ENCODE peak calls at places on chromosomes 12 and 14, in eight cellular contexts. One of them, this sample, is unnamed. For H3K4me1, the result is how much of the 10 kb centered on the place peaks cover.

GRCh38 chr14:43539210-43539609 is 967.9 kb downstream of the FSCB start:
- DNase-seq in right cardiac atrium: no peak
- DNase-seq in IMR-90: peak
- DNase-seq in transverse colon: no peak
- DNase-seq in CD8-positive, alpha-beta memory T cell: no peak
- DNase-seq in thoracic aorta: no peak
- DNase-seq in psoas muscle: no peak
- DNase-seq in pancreas: peak
- DNase-seq in this sample: no peak

GRCh38 chr14:39217214-39217879 is 16.4 kb upstream of the MIA2 start:
- DNase-seq in right cardiac atrium: no peak
- DNase-seq in CD8-positive, alpha-beta memory T cell: no peak
- DNase-seq in psoas muscle: no peak
- DNase-seq in IMR-90: no peak
- DNase-seq in pancreas: no peak
- DNase-seq in thoracic aorta: no peak
- DNase-seq in transverse colon: no peak
- DNase-seq in this sample: no peak

GRCh38 chr12:104182144-104182543 is 33.4 kb upstream of the TXNRD1 start:
- DNase-seq in CD8-positive, alpha-beta memory T cell: no peak
- DNase-seq in pancreas: peak
- DNase-seq in IMR-90: peak
- DNase-seq in thoracic aorta: peak
- DNase-seq in transverse colon: peak
- DNase-seq in right cardiac atrium: peak
- DNase-seq in psoas muscle: peak
- DNase-seq in this sample: peak

GRCh38 chr14:89702151-89702936 is 252.2 kb downstream of the EFCAB11 start:
- DNase-seq in IMR-90: peak
- DNase-seq in pancreas: peak
- DNase-seq in transverse colon: peak
- DNase-seq in CD8-positive, alpha-beta memory T cell: no peak
- DNase-seq in right cardiac atrium: peak
- DNase-seq in psoas muscle: peak
- DNase-seq in thoracic aorta: no peak
- DNase-seq in this sample: peak

GRCh38 chr14:24307575-24308341 is at the start of gene CIDEB:
- DNase-seq in psoas muscle: no peak
- DNase-seq in thoracic aorta: no peak
- DNase-seq in pancreas: peak
- DNase-seq in right cardiac atrium: peak
- DNase-seq in IMR-90: peak
- DNase-seq in CD8-positive, alpha-beta memory T cell: peak
- DNase-seq in transverse colon: peak
- DNase-seq in this sample: peak

GRCh38 chr12:3207174-3207573 is 130.0 kb downstream of the TSPAN9 start:
- DNase-seq in right cardiac atrium: no peak
- DNase-seq in psoas muscle: no peak
- DNase-seq in thoracic aorta: no peak
- DNase-seq in transverse colon: no peak
- DNase-seq in IMR-90: no peak
- DNase-seq in CD8-positive, alpha-beta memory T cell: no peak
- DNase-seq in pancreas: no peak
- DNase-seq in this sample: no peak

GRCh38 chr12:132559652-132560420 is 50.5 kb downstream of the LRCOL1 start:
- DNase-seq in pancreas: peak
- DNase-seq in CD8-positive, alpha-beta memory T cell: no peak
- DNase-seq in right cardiac atrium: peak
- DNase-seq in transverse colon: peak
- DNase-seq in IMR-90: peak
- DNase-seq in thoracic aorta: no peak
- DNase-seq in psoas muscle: peak
- DNase-seq in this sample: peak

GRCh38 chr14:55073856-55074255 is 22.4 kb downstream of the MAPK1IP1L start:
- DNase-seq in CD8-positive, alpha-beta memory T cell: no peak
- DNase-seq in pancreas: no peak
- DNase-seq in IMR-90: peak
- DNase-seq in transverse colon: no peak
- DNase-seq in right cardiac atrium: no peak
- DNase-seq in psoas muscle: no peak
- DNase-seq in thoracic aorta: no peak
- DNase-seq in this sample: no peak

GRCh38 chr12:10196210-10196609 is 16.5 kb upstream of the GABARAPL1 start:
- DNase-seq in transverse colon: no peak
- DNase-seq in right cardiac atrium: no peak
- DNase-seq in IMR-90: no peak
- DNase-seq in psoas muscle: no peak
- DNase-seq in pancreas: no peak
- DNase-seq in thoracic aorta: no peak
- DNase-seq in CD8-positive, alpha-beta memory T cell: peak
- DNase-seq in this sample: no peak

GRCh38 chr14:65072937-65073336 is 29.4 kb downstream of the MAX start:
- DNase-seq in thoracic aorta: no peak
- DNase-seq in psoas muscle: no peak
- DNase-seq in IMR-90: no peak
- DNase-seq in CD8-positive, alpha-beta memory T cell: no peak
- DNase-seq in right cardiac atrium: no peak
- DNase-seq in transverse colon: peak
- DNase-seq in pancreas: no peak
- DNase-seq in this sample: no peak

GRCh38 chr12:132766380-132767085 is 4.9 kb upstream of the ANKLE2 start:
- DNase-seq in IMR-90: peak
- DNase-seq in thoracic aorta: no peak
- DNase-seq in transverse colon: peak
- DNase-seq in CD8-positive, alpha-beta memory T cell: no peak
- DNase-seq in psoas muscle: peak
- DNase-seq in right cardiac atrium: peak
- DNase-seq in pancreas: no peak
- DNase-seq in this sample: peak

GRCh38 chr14:91140672-91141071 is 26.8 kb downstream of the DGLUCY start:
- DNase-seq in IMR-90: no peak
- DNase-seq in CD8-positive, alpha-beta memory T cell: no peak
- DNase-seq in pancreas: no peak
- DNase-seq in transverse colon: peak
- DNase-seq in right cardiac atrium: no peak
- DNase-seq in psoas muscle: no peak
- DNase-seq in thoracic aorta: no peak
- DNase-seq in this sample: no peak

GRCh38 chr12:96274331-96274730 is 80.2 kb downstream of the ELK3 start:
- DNase-seq in transverse colon: no peak
- DNase-seq in thoracic aorta: no peak
- DNase-seq in right cardiac atrium: no peak
- DNase-seq in CD8-positive, alpha-beta memory T cell: no peak
- DNase-seq in IMR-90: peak
- DNase-seq in psoas muscle: no peak
- DNase-seq in pancreas: no peak
- DNase-seq in this sample: no peak

GRCh38 chr14:90555126-90556049 is 158.6 kb downstream of the CALM1 start:
- DNase-seq in psoas muscle: peak
- DNase-seq in IMR-90: no peak
- DNase-seq in transverse colon: no peak
- DNase-seq in thoracic aorta: no peak
- DNase-seq in pancreas: no peak
- DNase-seq in CD8-positive, alpha-beta memory T cell: no peak
- DNase-seq in right cardiac atrium: peak
- DNase-seq in this sample: no peak

GRCh38 chr14:60188115-60188514 is 22.9 kb upstream of the DHRS7 start:
- DNase-seq in CD8-positive, alpha-beta memory T cell: no peak
- DNase-seq in pancreas: no peak
- DNase-seq in psoas muscle: no peak
- DNase-seq in right cardiac atrium: no peak
- DNase-seq in transverse colon: no peak
- DNase-seq in thoracic aorta: no peak
- DNase-seq in IMR-90: no peak
- DNase-seq in this sample: no peak

GRCh38 chr14:99391671-99392070 is 89.0 kb downstream of the SETD3 start:
- DNase-seq in psoas muscle: no peak
- DNase-seq in CD8-positive, alpha-beta memory T cell: no peak
- DNase-seq in IMR-90: peak
- DNase-seq in transverse colon: no peak
- DNase-seq in pancreas: no peak
- DNase-seq in right cardiac atrium: no peak
- DNase-seq in thoracic aorta: no peak
- DNase-seq in this sample: no peak

GRCh38 chr12:60394680-60395079 is 798.9 kb downstream of the SLC16A7 start:
- DNase-seq in CD8-positive, alpha-beta memory T cell: no peak
- DNase-seq in IMR-90: peak
- DNase-seq in pancreas: no peak
- DNase-seq in right cardiac atrium: no peak
- DNase-seq in psoas muscle: no peak
- DNase-seq in thoracic aorta: no peak
- DNase-seq in transverse colon: no peak
- DNase-seq in this sample: no peak

GRCh38 chr12:46450279-46450748 is 77.7 kb upstream of the SLC38A2 start:
- DNase-seq in IMR-90: no peak
- DNase-seq in thoracic aorta: peak
- DNase-seq in transverse colon: peak
- DNase-seq in CD8-positive, alpha-beta memory T cell: no peak
- DNase-seq in psoas muscle: peak
- DNase-seq in pancreas: peak
- DNase-seq in right cardiac atrium: peak
- DNase-seq in this sample: peak

GRCh38 chr14:28652782-28653181 is 113.8 kb upstream of the FOXG1 start:
- DNase-seq in pancreas: no peak
- DNase-seq in psoas muscle: no peak
- DNase-seq in IMR-90: peak
- DNase-seq in transverse colon: no peak
- DNase-seq in CD8-positive, alpha-beta memory T cell: no peak
- DNase-seq in right cardiac atrium: no peak
- DNase-seq in thoracic aorta: no peak
- DNase-seq in this sample: no peak

GRCh38 chr14:59333668-59334067 is 131.5 kb downstream of the GPR135 start:
- DNase-seq in IMR-90: peak
- DNase-seq in CD8-positive, alpha-beta memory T cell: no peak
- DNase-seq in thoracic aorta: no peak
- DNase-seq in psoas muscle: no peak
- DNase-seq in right cardiac atrium: no peak
- DNase-seq in transverse colon: no peak
- DNase-seq in pancreas: no peak
- DNase-seq in this sample: no peak

GRCh38 chr14:89614009-89614691 is 197.1 kb upstream of the FOXN3 start:
- DNase-seq in thoracic aorta: no peak
- DNase-seq in transverse colon: no peak
- DNase-seq in CD8-positive, alpha-beta memory T cell: no peak
- DNase-seq in right cardiac atrium: no peak
- DNase-seq in IMR-90: no peak
- DNase-seq in pancreas: no peak
- DNase-seq in psoas muscle: no peak
- DNase-seq in this sample: no peak

GRCh38 chr14:38951451-38951850 is 151.6 kb downstream of the SEC23A start:
- DNase-seq in right cardiac atrium: no peak
- DNase-seq in CD8-positive, alpha-beta memory T cell: no peak
- DNase-seq in psoas muscle: no peak
- DNase-seq in IMR-90: peak
- DNase-seq in transverse colon: no peak
- DNase-seq in pancreas: no peak
- DNase-seq in thoracic aorta: no peak
- DNase-seq in this sample: no peak

GRCh38 chr12:124869011-124869665 is 5.5 kb upstream of the SCARB1 start:
- DNase-seq in right cardiac atrium: peak
- DNase-seq in IMR-90: no peak
- DNase-seq in psoas muscle: no peak
- DNase-seq in thoracic aorta: no peak
- DNase-seq in transverse colon: no peak
- DNase-seq in pancreas: no peak
- DNase-seq in CD8-positive, alpha-beta memory T cell: no peak
- DNase-seq in this sample: peak
- H3K4me1 ChIP-seq in right cardiac atrium: under half
- H3K4me1 ChIP-seq in IMR-90: under half
- H3K4me1 ChIP-seq in psoas muscle: under half
- H3K4me1 ChIP-seq in thoracic aorta: under half
- H3K4me1 ChIP-seq in transverse colon: under half
- H3K4me1 ChIP-seq in pancreas: under half
- H3K4me1 ChIP-seq in CD8-positive, alpha-beta memory T cell: under half
- H3K4me1 ChIP-seq in this sample: under half

DNA sequence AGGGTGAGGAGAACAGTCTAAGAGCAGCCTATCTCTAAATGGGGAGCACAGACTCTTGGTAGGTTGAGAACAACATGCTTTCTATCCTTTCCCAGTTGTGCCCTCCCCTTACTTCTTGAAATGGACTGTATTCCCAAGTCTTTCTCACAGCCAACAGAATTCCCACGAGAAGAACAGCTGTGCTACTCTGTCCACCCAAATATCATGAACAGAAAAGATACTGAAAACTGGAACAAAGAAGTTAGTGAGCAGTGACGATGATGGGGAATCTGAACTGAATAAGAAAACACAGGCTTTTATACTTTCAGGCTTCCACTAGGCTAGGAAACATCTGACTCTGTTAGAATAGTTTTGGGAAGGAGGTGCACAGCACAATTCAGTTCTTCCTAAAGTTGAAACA is 3.4 kb downstream of the NACA start:
- DNase-seq in right cardiac atrium: no peak
- DNase-seq in psoas muscle: no peak
- DNase-seq in CD8-positive, alpha-beta memory T cell: no peak
- DNase-seq in pancreas: no peak
- DNase-seq in IMR-90: no peak
- DNase-seq in thoracic aorta: no peak
- DNase-seq in transverse colon: no peak
- DNase-seq in this sample: no peak
- H3K4me3 ChIP-seq in right cardiac atrium: peak
- H3K4me3 ChIP-seq in psoas muscle: peak
- H3K4me3 ChIP-seq in CD8-positive, alpha-beta memory T cell: peak
- H3K4me3 ChIP-seq in pancreas: no peak
- H3K4me3 ChIP-seq in IMR-90: no peak
- H3K4me3 ChIP-seq in thoracic aorta: peak
- H3K4me3 ChIP-seq in transverse colon: no peak
- H3K4me3 ChIP-seq in this sample: peak

GRCh38 chr12:68622250-68622649 is 11.6 kb downstream of the RAP1B start:
- DNase-seq in transverse colon: no peak
- DNase-seq in psoas muscle: no peak
- DNase-seq in pancreas: no peak
- DNase-seq in thoracic aorta: no peak
- DNase-seq in right cardiac atrium: no peak
- DNase-seq in CD8-positive, alpha-beta memory T cell: no peak
- DNase-seq in IMR-90: no peak
- DNase-seq in this sample: no peak
- H3K4me1 ChIP-seq in transverse colon: under half
- H3K4me1 ChIP-seq in psoas muscle: half or more
- H3K4me1 ChIP-seq in pancreas: under half
- H3K4me1 ChIP-seq in thoracic aorta: half or more
- H3K4me1 ChIP-seq in right cardiac atrium: under half
- H3K4me1 ChIP-seq in CD8-positive, alpha-beta memory T cell: half or more
- H3K4me1 ChIP-seq in IMR-90: under half
- H3K4me1 ChIP-seq in this sample: half or more

DNA sequence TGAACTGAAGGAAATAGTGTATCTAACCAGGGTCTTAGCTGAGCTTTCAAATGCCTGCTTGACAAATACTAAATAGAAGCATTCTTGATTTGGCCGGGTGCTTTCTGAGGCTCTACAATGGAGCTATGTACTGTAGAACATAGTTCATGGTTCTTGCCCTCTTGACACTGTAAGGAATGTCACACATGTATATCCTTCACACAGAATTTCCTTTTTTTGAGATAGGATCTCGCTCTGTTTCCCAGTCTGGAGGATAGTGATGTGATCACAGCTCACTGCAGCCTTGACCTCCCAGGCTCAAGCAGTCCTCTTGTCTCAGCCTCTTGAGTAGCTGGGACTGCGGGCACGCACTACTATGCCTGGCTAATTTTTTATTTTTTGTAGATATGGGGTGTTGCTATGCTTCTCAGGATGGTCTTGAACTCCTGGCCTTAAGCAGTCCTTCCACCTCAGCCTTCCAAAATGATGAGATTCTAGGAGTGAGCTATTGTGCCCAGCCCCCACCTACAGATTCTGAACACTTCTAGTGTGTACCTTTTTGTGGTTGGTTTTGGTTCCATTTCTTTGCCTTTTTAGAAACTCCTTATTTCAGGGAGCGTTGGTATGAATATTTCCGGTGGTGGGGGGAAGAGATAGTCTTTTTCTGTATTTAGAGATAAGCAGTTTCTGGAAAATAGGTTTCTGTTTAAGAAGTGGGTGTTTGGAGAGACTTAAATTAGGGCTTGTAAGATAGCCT is 4.2 kb downstream of the MLXIP start:
- DNase-seq in IMR-90: no peak
- DNase-seq in psoas muscle: no peak
- DNase-seq in pancreas: no peak
- DNase-seq in thoracic aorta: no peak
- DNase-seq in right cardiac atrium: no peak
- DNase-seq in CD8-positive, alpha-beta memory T cell: no peak
- DNase-seq in transverse colon: no peak
- DNase-seq in this sample: no peak
- H3K4me3 ChIP-seq in IMR-90: no peak
- H3K4me3 ChIP-seq in psoas muscle: peak
- H3K4me3 ChIP-seq in pancreas: no peak
- H3K4me3 ChIP-seq in thoracic aorta: no peak
- H3K4me3 ChIP-seq in right cardiac atrium: peak
- H3K4me3 ChIP-seq in CD8-positive, alpha-beta memory T cell: peak
- H3K4me3 ChIP-seq in transverse colon: peak
- H3K4me3 ChIP-seq in this sample: peak